ENCODE peak calls at places on chromosome 18, in eight cellular contexts. O, M, F, U, G, J, Y and I are unnamed samples.

GRCh38 chr18:34600118-34600517 is 110.0 kb upstream of the DTNA start:
- DNase-seq in O (peak; percentile 70), M (no peak), F (no peak), U (no peak), G (peak; percentile 17), J (peak; percentile 48), Y (no peak), I (no peak)

GRCh38 chr18:13110559-13110958 is 108.0 kb upstream of the LDLRAD4 start:
- DNase-seq in O (no peak), M (no peak), F (no peak), U (no peak), G (no peak), J (peak; percentile 18), Y (no peak), I (no peak)

GRCh38 chr18:11981633-11982366 is 493 bp downstream of the IMPA2 start:
- DNase-seq in O (peak; percentile 52), M (no peak), F (no peak), U (peak; percentile 45), G (peak; percentile 13), J (peak; percentile 14), Y (peak; percentile 43), I (peak; percentile 80)

GRCh38 chr18:35311506-35311905 is 21.5 kb upstream of the ZSCAN30 start:
- DNase-seq in O (peak; percentile 11), M (no peak), F (no peak), U (no peak), G (peak; percentile 8), J (peak; percentile 66), Y (no peak), I (no peak)

GRCh38 chr18:669077-669476 is 11.6 kb downstream of the TYMS start:
- DNase-seq in O (no peak), M (no peak), F (no peak), U (no peak), G (no peak), J (no peak), Y (no peak), I (no peak)

GRCh38 chr18:50056185-50056584 is 138.8 kb downstream of the MYO5B start:
- DNase-seq in O (no peak), M (no peak), F (no peak), U (no peak), G (no peak), J (no peak), Y (no peak), I (no peak)

GRCh38 chr18:60053747-60054304 is 154.0 kb downstream of the PMAIP1 start:
- DNase-seq in O (peak; percentile 98), M (no peak), F (no peak), U (no peak), G (peak; percentile 89), J (peak; percentile 94), Y (no peak), I (no peak)

GRCh38 chr18:79924814-79925655 is 26.4 kb downstream of the SLC66A2 start:
- DNase-seq in O (no peak), M (no peak), F (no peak), U (peak; percentile 95), G (no peak), J (no peak), Y (no peak), I (peak; percentile 36)

GRCh38 chr18:30999186-30999585 is 43.4 kb downstream of the DSC3 start:
- DNase-seq in O (no peak), M (no peak), F (no peak), U (peak; percentile 29), G (no peak), J (no peak), Y (no peak), I (no peak)

GRCh38 chr18:76805221-76805620 is 17.1 kb upstream of the ZNF236 start:
- DNase-seq in O (peak; percentile 73), M (no peak), F (no peak), U (no peak), G (peak; percentile 17), J (peak; percentile 13), Y (no peak), I (no peak)

GRCh38 chr18:76963951-76964350 is 141.6 kb downstream of the ZNF236 start:
- DNase-seq in O (no peak), M (no peak), F (no peak), U (no peak), G (no peak), J (no peak), Y (no peak), I (no peak)

GRCh38 chr18:1361931-1362330 is 457.3 kb downstream of the ADCYAP1 start:
- DNase-seq in O (no peak), M (no peak), F (no peak), U (no peak), G (no peak), J (no peak), Y (no peak), I (no peak)